ENCODE peak calls at places on chromosomes 16 and 17, in nine cellular contexts. One of them, this sample, is unnamed.

GRCh38 chr17:76866774-76867577 is 1.2 kb upstream of the MGAT5B start:
- DNase-seq in NCI-H1048: no peak
- DNase-seq in HS-5: peak; percentile 64
- DNase-seq in NCI-H1436 treated with DMSO at 0.1 percent for 48 hours: no peak
- DNase-seq in H7: no peak
- DNase-seq in AG10803: peak; percentile 22
- DNase-seq in NCI-H446: no peak
- DNase-seq in bronchial epithelial cell: peak; percentile 57
- DNase-seq in A673: no peak
- DNase-seq in this sample: no peak

GRCh38 chr16:90044111-90044551 is 24.9 kb upstream of the DBNDD1 start:
- DNase-seq in NCI-H1048: no peak
- DNase-seq in HS-5: no peak
- DNase-seq in NCI-H1436 treated with DMSO at 0.1 percent for 48 hours: no peak
- DNase-seq in H7: no peak
- DNase-seq in AG10803: no peak
- DNase-seq in NCI-H446: no peak
- DNase-seq in bronchial epithelial cell: peak; percentile 92
- DNase-seq in A673: no peak
- DNase-seq in this sample: no peak

GRCh38 chr16:81869326-81869725 is 90.2 kb downstream of the PLCG2 start:
- DNase-seq in NCI-H1048: no peak
- DNase-seq in HS-5: no peak
- DNase-seq in NCI-H1436 treated with DMSO at 0.1 percent for 48 hours: no peak
- DNase-seq in H7: no peak
- DNase-seq in AG10803: no peak
- DNase-seq in NCI-H446: no peak
- DNase-seq in bronchial epithelial cell: no peak
- DNase-seq in A673: no peak
- DNase-seq in this sample: no peak

GRCh38 chr16:84648595-84649510 is 542 bp downstream of the KLHL36 start:
- DNase-seq in NCI-H1048: no peak
- DNase-seq in HS-5: no peak
- DNase-seq in NCI-H1436 treated with DMSO at 0.1 percent for 48 hours: no peak
- DNase-seq in H7: peak; percentile 94
- DNase-seq in AG10803: no peak
- DNase-seq in NCI-H446: no peak
- DNase-seq in bronchial epithelial cell: no peak
- DNase-seq in A673: no peak
- DNase-seq in this sample: peak; percentile 41

GRCh38 chr16:11405331-11406176 is 60.3 kb downstream of the RMI2 start:
- DNase-seq in NCI-H1048: peak; percentile 0
- DNase-seq in HS-5: no peak
- DNase-seq in NCI-H1436 treated with DMSO at 0.1 percent for 48 hours: no peak
- DNase-seq in H7: peak; percentile 89
- DNase-seq in AG10803: no peak
- DNase-seq in NCI-H446: no peak
- DNase-seq in bronchial epithelial cell: no peak
- DNase-seq in A673: peak; percentile 32
- DNase-seq in this sample: peak; percentile 38

GRCh38 chr17:31433811-31434210 is 42.3 kb downstream of the RAB11FIP4 start:
- DNase-seq in NCI-H1048: no peak
- DNase-seq in HS-5: no peak
- DNase-seq in NCI-H1436 treated with DMSO at 0.1 percent for 48 hours: no peak
- DNase-seq in H7: no peak
- DNase-seq in AG10803: no peak
- DNase-seq in NCI-H446: no peak
- DNase-seq in bronchial epithelial cell: no peak
- DNase-seq in A673: no peak
- DNase-seq in this sample: no peak

GRCh38 chr16:87581867-87582220 is 20.5 kb upstream of the JPH3 start:
- DNase-seq in NCI-H1048: no peak
- DNase-seq in HS-5: peak; percentile 52
- DNase-seq in NCI-H1436 treated with DMSO at 0.1 percent for 48 hours: no peak
- DNase-seq in H7: no peak
- DNase-seq in AG10803: peak; percentile 98
- DNase-seq in NCI-H446: no peak
- DNase-seq in bronchial epithelial cell: peak; percentile 63
- DNase-seq in A673: no peak
- DNase-seq in this sample: no peak

GRCh38 chr16:12508054-12508453 is 295.6 kb downstream of the CPPED1 start:
- DNase-seq in NCI-H1048: no peak
- DNase-seq in HS-5: no peak
- DNase-seq in NCI-H1436 treated with DMSO at 0.1 percent for 48 hours: no peak
- DNase-seq in H7: no peak
- DNase-seq in AG10803: no peak
- DNase-seq in NCI-H446: no peak
- DNase-seq in bronchial epithelial cell: no peak
- DNase-seq in A673: no peak
- DNase-seq in this sample: no peak

GRCh38 chr17:57305329-57305728 is 49.0 kb downstream of the MSI2 start:
- DNase-seq in NCI-H1048: no peak
- DNase-seq in HS-5: no peak
- DNase-seq in NCI-H1436 treated with DMSO at 0.1 percent for 48 hours: no peak
- DNase-seq in H7: no peak
- DNase-seq in AG10803: no peak
- DNase-seq in NCI-H446: no peak
- DNase-seq in bronchial epithelial cell: no peak
- DNase-seq in A673: no peak
- DNase-seq in this sample: no peak

GRCh38 chr16:49474741-49475140 is 101.1 kb downstream of the C16orf78 start:
- DNase-seq in NCI-H1048: no peak
- DNase-seq in HS-5: no peak
- DNase-seq in NCI-H1436 treated with DMSO at 0.1 percent for 48 hours: no peak
- DNase-seq in H7: no peak
- DNase-seq in AG10803: no peak
- DNase-seq in NCI-H446: no peak
- DNase-seq in bronchial epithelial cell: no peak
- DNase-seq in A673: peak; percentile 30
- DNase-seq in this sample: no peak

GRCh38 chr17:30323262-30323894 is 10.5 kb downstream of the TMIGD1 start:
- DNase-seq in NCI-H1048: no peak
- DNase-seq in HS-5: no peak
- DNase-seq in NCI-H1436 treated with DMSO at 0.1 percent for 48 hours: no peak
- DNase-seq in H7: no peak
- DNase-seq in AG10803: no peak
- DNase-seq in NCI-H446: peak; percentile 53
- DNase-seq in bronchial epithelial cell: no peak
- DNase-seq in A673: no peak
- DNase-seq in this sample: peak; percentile 61

GRCh38 chr17:63523256-63523869 is at the start of gene KCNH6:
- DNase-seq in NCI-H1048: no peak
- DNase-seq in HS-5: no peak
- DNase-seq in NCI-H1436 treated with DMSO at 0.1 percent for 48 hours: no peak
- DNase-seq in H7: peak; percentile 83
- DNase-seq in AG10803: no peak
- DNase-seq in NCI-H446: no peak
- DNase-seq in bronchial epithelial cell: no peak
- DNase-seq in A673: no peak
- DNase-seq in this sample: no peak

GRCh38 chr17:1110844-1111598 is 68.8 kb downstream of the ABR start:
- DNase-seq in NCI-H1048: no peak
- DNase-seq in HS-5: peak; percentile 65
- DNase-seq in NCI-H1436 treated with DMSO at 0.1 percent for 48 hours: no peak
- DNase-seq in H7: peak; percentile 49
- DNase-seq in AG10803: peak; percentile 67
- DNase-seq in NCI-H446: no peak
- DNase-seq in bronchial epithelial cell: peak; percentile 83
- DNase-seq in A673: peak; percentile 88
- DNase-seq in this sample: no peak

GRCh38 chr17:14886200-14886739 is 378.9 kb downstream of the PMP22 start:
- DNase-seq in NCI-H1048: no peak
- DNase-seq in HS-5: no peak
- DNase-seq in NCI-H1436 treated with DMSO at 0.1 percent for 48 hours: no peak
- DNase-seq in H7: peak; percentile 7
- DNase-seq in AG10803: peak; percentile 14
- DNase-seq in NCI-H446: no peak
- DNase-seq in bronchial epithelial cell: peak; percentile 69
- DNase-seq in A673: peak; percentile 0
- DNase-seq in this sample: no peak

GRCh38 chr16:58684001-58684353 is 593 bp downstream of the SLC38A7 start:
- DNase-seq in NCI-H1048: no peak
- DNase-seq in HS-5: no peak
- DNase-seq in NCI-H1436 treated with DMSO at 0.1 percent for 48 hours: no peak
- DNase-seq in H7: no peak
- DNase-seq in AG10803: peak; percentile 32
- DNase-seq in NCI-H446: no peak
- DNase-seq in bronchial epithelial cell: peak; percentile 19
- DNase-seq in A673: no peak
- DNase-seq in this sample: no peak

GRCh38 chr17:21015564-21015963 is 27.2 kb downstream of the USP22 start:
- DNase-seq in NCI-H1048: no peak
- DNase-seq in HS-5: no peak
- DNase-seq in NCI-H1436 treated with DMSO at 0.1 percent for 48 hours: no peak
- DNase-seq in H7: no peak
- DNase-seq in AG10803: no peak
- DNase-seq in NCI-H446: no peak
- DNase-seq in bronchial epithelial cell: no peak
- DNase-seq in A673: no peak
- DNase-seq in this sample: no peak

GRCh38 chr17:68399638-68400403 is 57.5 kb downstream of the WIPI1 start:
- DNase-seq in NCI-H1048: no peak
- DNase-seq in HS-5: no peak
- DNase-seq in NCI-H1436 treated with DMSO at 0.1 percent for 48 hours: no peak
- DNase-seq in H7: no peak
- DNase-seq in AG10803: peak; percentile 73
- DNase-seq in NCI-H446: no peak
- DNase-seq in bronchial epithelial cell: no peak
- DNase-seq in A673: no peak
- DNase-seq in this sample: no peak

GRCh38 chr17:76131692-76132573 is 9.1 kb downstream of the FOXJ1 start:
- DNase-seq in NCI-H1048: no peak
- DNase-seq in HS-5: no peak
- DNase-seq in NCI-H1436 treated with DMSO at 0.1 percent for 48 hours: no peak
- DNase-seq in H7: peak; percentile 66
- DNase-seq in AG10803: no peak
- DNase-seq in NCI-H446: no peak
- DNase-seq in bronchial epithelial cell: peak; percentile 61
- DNase-seq in A673: no peak
- DNase-seq in this sample: no peak

GRCh38 chr16:61243954-61244353 is 792.3 kb downstream of the CDH8 start:
- DNase-seq in NCI-H1048: no peak
- DNase-seq in HS-5: no peak
- DNase-seq in NCI-H1436 treated with DMSO at 0.1 percent for 48 hours: no peak
- DNase-seq in H7: no peak
- DNase-seq in AG10803: no peak
- DNase-seq in NCI-H446: no peak
- DNase-seq in bronchial epithelial cell: no peak
- DNase-seq in A673: no peak
- DNase-seq in this sample: no peak

GRCh38 chr17:16361874-16362273 is 8.6 kb upstream of the CENPV start:
- DNase-seq in NCI-H1048: no peak
- DNase-seq in HS-5: no peak
- DNase-seq in NCI-H1436 treated with DMSO at 0.1 percent for 48 hours: no peak
- DNase-seq in H7: no peak
- DNase-seq in AG10803: no peak
- DNase-seq in NCI-H446: no peak
- DNase-seq in bronchial epithelial cell: no peak
- DNase-seq in A673: no peak
- DNase-seq in this sample: no peak

GRCh38 chr17:42670199-42670924 is 6.4 kb downstream of the PLEKHH3 start:
- DNase-seq in NCI-H1048: no peak
- DNase-seq in HS-5: no peak
- DNase-seq in NCI-H1436 treated with DMSO at 0.1 percent for 48 hours: no peak
- DNase-seq in H7: peak; percentile 94
- DNase-seq in AG10803: no peak
- DNase-seq in NCI-H446: no peak
- DNase-seq in bronchial epithelial cell: no peak
- DNase-seq in A673: no peak
- DNase-seq in this sample: no peak

GRCh38 chr16:56861092-56861610 is 3.9 kb upstream of the SLC12A3 start:
- DNase-seq in NCI-H1048: no peak
- DNase-seq in HS-5: no peak
- DNase-seq in NCI-H1436 treated with DMSO at 0.1 percent for 48 hours: no peak
- DNase-seq in H7: peak; percentile 49
- DNase-seq in AG10803: no peak
- DNase-seq in NCI-H446: no peak
- DNase-seq in bronchial epithelial cell: no peak
- DNase-seq in A673: peak; percentile 44
- DNase-seq in this sample: no peak

This sample was measured in CD8-positive, alpha-beta T cell.